ENCODE peak calls at places on chromosomes 12 and 14, in seven cellular contexts. Q is neural progenitor cell, L is colonic mucosa, V is H1, P is HepG2, R is IMR-90, X is HCT116. H is an unnamed sample.
A peak's percentile ranks its signal among the peaks of the same experiment; 100 is the strongest.

GRCh38 chr12:26042645-26043044 is 82.2 kb downstream of the BHLHE41 start:
- DNase-seq in Q (no peak), L (no peak), V (no peak), P (no peak), R (no peak), X (no peak), H (no peak)

GRCh38 chr14:64174922-64175782 is 119.0 kb downstream of the ESR2 start:
- DNase-seq in Q (no peak), L (no peak), V (no peak), P (no peak), R (no peak), X (no peak), H (no peak)

GRCh38 chr12:3342051-3342450 is 149.0 kb upstream of the PRMT8 start:
- DNase-seq in Q (peak; percentile 88), L (peak; percentile 23), V (peak; percentile 21), P (no peak), R (peak; percentile 4), X (no peak), H (peak; percentile 89)

GRCh38 chr12:68306564-68306963 is 25.6 kb downstream of the MDM1 start:
- DNase-seq in Q (no peak), L (no peak), V (no peak), P (no peak), R (no peak), X (no peak), H (no peak)

GRCh38 chr12:28222959-28223662 is 32.9 kb downstream of the CCDC91 start:
- DNase-seq in Q (no peak), L (no peak), V (no peak), P (no peak), R (no peak), X (no peak), H (no peak)

GRCh38 chr12:90126125-90126524 is 417.5 kb upstream of the ATP2B1 start:
- DNase-seq in Q (no peak), L (no peak), V (no peak), P (no peak), R (no peak), X (no peak), H (no peak)

GRCh38 chr14:69132513-69133181 is 20.3 kb downstream of the DCAF5 start:
- DNase-seq in Q (no peak), L (no peak), V (no peak), P (no peak), R (no peak), X (no peak), H (no peak)

GRCh38 chr14:102215071-102215470 is 75.4 kb downstream of the WDR20 start:
- DNase-seq in Q (no peak), L (no peak), V (no peak), P (no peak), R (peak; percentile 84), X (no peak), H (no peak)

GRCh38 chr12:106480259-106480658 is 102.5 kb upstream of the RFX4 start:
- DNase-seq in Q (no peak), L (no peak), V (no peak), P (no peak), R (no peak), X (no peak), H (no peak)

GRCh38 chr14:104974146-104974541 is 4.0 kb downstream of the AHNAK2 start:
- DNase-seq in Q (no peak), L (no peak), V (no peak), P (no peak), R (no peak), X (no peak), H (peak; percentile 47)

GRCh38 chr12:131827961-131828534 is at the start of gene MMP17:
- DNase-seq in Q (peak; percentile 94), L (no peak), V (no peak), P (no peak), R (peak; percentile 55), X (no peak), H (peak; percentile 92)

GRCh38 chr12:41681898-41682297 is 462.8 kb downstream of the GXYLT1 start:
- DNase-seq in Q (no peak), L (no peak), V (no peak), P (no peak), R (no peak), X (no peak), H (peak; percentile 66)

GRCh38 chr14:60356921-60357550 is 108.0 kb downstream of the PPM1A start:
- DNase-seq in Q (peak; percentile 93), L (no peak), V (no peak), P (no peak), R (no peak), X (no peak), H (peak; percentile 76)

GRCh38 chr12:13745100-13745678 is 236.2 kb downstream of the GRIN2B start:
- DNase-seq in Q (peak; percentile 73), L (peak; percentile 23), V (no peak), P (no peak), R (no peak), X (no peak), H (no peak)

GRCh38 chr14:61749867-61750266 is 12.4 kb upstream of the SNAPC1 start:
- DNase-seq in Q (no peak), L (peak; percentile 71), V (no peak), P (peak; percentile 45), R (no peak), X (no peak), H (no peak)

GRCh38 chr12:46395308-46395707 is 22.7 kb upstream of the SLC38A2 start:
- DNase-seq in Q (no peak), L (no peak), V (no peak), P (no peak), R (no peak), X (no peak), H (no peak)

GRCh38 chr12:77932216-77932615 is 101.5 kb downstream of the NAV3 start:
- DNase-seq in Q (no peak), L (no peak), V (no peak), P (no peak), R (no peak), X (no peak), H (no peak)

GRCh38 chr12:104529130-104529874 is 72.6 kb downstream of the CHST11 start:
- DNase-seq in Q (no peak), L (no peak), V (no peak), P (no peak), R (no peak), X (no peak), H (no peak)

GRCh38 chr14:99191663-99192621 is 80.1 kb downstream of the BCL11B start:
- DNase-seq in Q (no peak), L (peak; percentile 36), V (no peak), P (no peak), R (peak; percentile 13), X (no peak), H (no peak)

GRCh38 chr12:109847166-109847700 is 14.0 kb upstream of the TRPV4 start:
- DNase-seq in Q (no peak), L (no peak), V (no peak), P (no peak), R (no peak), X (no peak), H (no peak)

GRCh38 chr14:69263364-69263763 is 3.4 kb downstream of the GALNT16 start:
- DNase-seq in Q (no peak), L (no peak), V (no peak), P (no peak), R (peak; percentile 93), X (no peak), H (no peak)

GRCh38 chr12:105100998-105101397 is 6.5 kb upstream of the WASHC4 start:
- DNase-seq in Q (no peak), L (no peak), V (no peak), P (no peak), R (peak; percentile 45), X (no peak), H (no peak)

GRCh38 chr12:72388322-72388721 is 116.2 kb downstream of the TRHDE start:
- DNase-seq in Q (no peak), L (no peak), V (no peak), P (no peak), R (no peak), X (no peak), H (no peak)
- TF ChIP-seq CTCF in Q (no peak), L (no peak), V (no peak), P (no peak), R (no peak), X (no peak), H (no peak)

GRCh38 chr12:62588916-62589315 is 122.3 kb downstream of the MON2 start:
- DNase-seq in Q (no peak), L (no peak), V (no peak), P (peak; percentile 38), R (peak; percentile 45), X (no peak), H (no peak)
- H3K9ac ChIP-seq in Q (no peak overlapping the region), L (no peak overlapping the region), V (no peak overlapping the region), P (no peak overlapping the region), R (no peak overlapping the region), X (no peak overlapping the region), H (no peak overlapping the region)

DNA sequence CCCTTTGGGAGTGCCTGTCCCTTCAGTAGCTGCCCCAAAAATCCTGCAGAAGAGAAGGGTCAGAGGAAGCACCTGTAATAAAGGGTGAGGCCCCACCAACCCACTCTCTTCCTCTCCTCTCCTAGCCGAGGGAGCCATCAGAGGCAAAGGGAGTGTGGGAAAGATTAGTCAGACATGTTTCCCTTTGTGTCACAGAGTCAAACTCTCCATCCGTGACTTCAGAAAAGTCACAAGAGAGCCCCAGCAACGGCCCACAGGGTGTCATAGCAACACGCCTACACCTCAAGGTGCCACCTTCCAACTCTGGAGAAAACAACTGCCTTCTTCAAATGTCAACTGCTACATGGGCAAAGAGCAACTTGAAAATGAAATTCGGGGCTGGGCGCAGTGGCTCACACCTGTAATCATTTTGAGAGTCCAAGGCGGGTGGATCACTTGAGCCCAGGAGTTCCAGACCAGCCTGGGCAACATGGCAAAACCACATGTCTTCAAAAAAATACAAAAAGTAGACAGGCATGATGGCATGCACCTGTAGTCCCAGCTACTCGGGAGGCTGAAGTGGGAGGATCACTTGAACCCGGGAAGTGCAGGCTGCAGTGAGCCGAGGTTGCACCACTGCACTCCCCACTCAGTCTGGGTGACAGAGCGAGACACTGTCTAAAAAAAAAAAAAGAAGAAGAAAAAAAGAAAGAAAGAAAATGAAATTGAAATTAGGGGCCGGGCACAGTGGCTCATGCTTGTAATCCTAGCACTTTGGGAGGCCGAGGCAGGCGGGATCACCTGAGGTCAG is 17.7 kb upstream of the CD27 start:
- DNase-seq in Q (no peak), L (no peak), V (no peak), P (no peak), R (no peak), X (no peak), H (peak; percentile 38)
- H3K4me3 ChIP-seq in Q (no peak overlapping the region), L (no peak overlapping the region), V (no peak overlapping the region), P (no peak overlapping the region), R (no peak overlapping the region), X (no peak overlapping the region), H (no peak overlapping the region)

GRCh38 chr12:124720019-124720686 is 143.5 kb downstream of the SCARB1 start:
- DNase-seq in Q (no peak), L (no peak), V (no peak), P (no peak), R (peak; percentile 82), X (no peak), H (no peak)
- TF ChIP-seq CTCF in Q (no peak), L (no peak), V (no peak), P (peak; percentile 20), R (peak; percentile 22), X (peak; percentile 54), H (peak; percentile 57)

H was measured in endodermal cell.